ENCODE peak calls at places on chromosomes 13 and 19, in four cellular contexts. J is neural progenitor cell, D is aorta, N is AG09309. H is an unnamed sample.

GRCh38 chr13:27018230-27018875 is 153.3 kb downstream of the USP12 start:
- DNase-seq in D (no peak), N (no peak), J (no peak), H (peak)

GRCh38 chr19:1004803-1005664 is 4.8 kb downstream of the GRIN3B start:
- DNase-seq in N (no peak), J (no peak), D (no peak), H (no peak)

GRCh38 chr13:82439159-82439904 is 1442.9 kb downstream of the SLITRK1 start:
- DNase-seq in N (no peak), J (no peak), D (no peak), H (no peak)

GRCh38 chr19:19816679-19817078 is 4.9 kb downstream of the ZNF506 start:
- DNase-seq in J (no peak), N (no peak), D (peak), H (no peak)

GRCh38 chr19:34962281-34962944 is 1.6 kb downstream of the ZNF792 start:
- DNase-seq in N (no peak), D (no peak), J (no peak), H (no peak)

GRCh38 chr13:78382946-78383542 is 220.3 kb downstream of the POU4F1 start:
- DNase-seq in J (no peak), N (no peak), D (no peak), H (no peak)

GRCh38 chr19:29724102-29724641 is 9.1 kb upstream of the C19orf12 start:
- DNase-seq in N (no peak), J (peak), D (no peak), H (no peak)

GRCh38 chr13:106348032-106348431 is 187.4 kb downstream of the EFNB2 start:
- DNase-seq in D (no peak), N (no peak), J (peak), H (no peak)

GRCh38 chr19:49677901-49678674 is 1.0 kb downstream of the PRMT1 start:
- DNase-seq in J (peak), D (peak), N (no peak), H (peak)

GRCh38 chr19:33748231-33748630 is 48.4 kb upstream of the KCTD15 start:
- DNase-seq in J (no peak), N (no peak), D (peak), H (no peak)

GRCh38 chr13:84867246-84867645 is 932.0 kb downstream of the SLITRK6 start:
- DNase-seq in N (no peak), D (no peak), J (no peak), H (no peak)

GRCh38 chr13:29161653-29162052 is 341.5 kb downstream of the MTUS2 start:
- DNase-seq in N (no peak), J (no peak), D (no peak), H (no peak)

GRCh38 chr19:13053238-13053637 is 49.4 kb downstream of the LYL1 start:
- DNase-seq in D (no peak), J (no peak), N (no peak), H (no peak)

GRCh38 chr13:23695711-23696512 is 125.7 kb downstream of the TNFRSF19 start:
- DNase-seq in J (no peak), N (no peak), D (no peak), H (no peak)

GRCh38 chr13:99356216-99357089 is 49.3 kb upstream of the GPR183 start:
- DNase-seq in J (no peak), N (peak), D (no peak), H (no peak)

GRCh38 chr19:53183146-53183545 is 10.0 kb downstream of the ZNF665 start:
- DNase-seq in J (no peak), D (no peak), N (no peak), H (no peak)

GRCh38 chr19:1206733-1207301 is 1.2 kb downstream of the STK11 start:
- DNase-seq in J (no peak), N (no peak), D (no peak), H (peak)

GRCh38 chr19:49875801-49876421 is 1.2 kb downstream of the AKT1S1 start:
- DNase-seq in D (peak), N (no peak), J (peak), H (peak)

GRCh38 chr19:4506449-4507149 is 11.7 kb downstream of the PLIN4 start:
- DNase-seq in D (no peak), N (no peak), J (no peak), H (no peak)

GRCh38 chr19:7783991-7784421 is 21.0 kb downstream of the CLEC4M start:
- DNase-seq in N (no peak), J (no peak), D (no peak), H (no peak)

GRCh38 chr19:5147971-5148793 is 179.3 kb downstream of the KDM4B start:
- DNase-seq in D (peak), J (no peak), N (peak), H (no peak)

GRCh38 chr13:33129094-33129832 is 113.0 kb downstream of the KL start:
- DNase-seq in N (no peak), D (no peak), J (no peak), H (peak)

GRCh38 chr19:52206481-52206880 is 16.6 kb downstream of the PPP2R1A start:
- DNase-seq in D (peak), J (no peak), N (no peak), H (no peak)

GRCh38 chr13:83498486-83499190 is 383.6 kb downstream of the SLITRK1 start:
- DNase-seq in D (no peak), N (peak), J (no peak), H (no peak)

GRCh38 chr19:40692212-40692551 is 1.7 kb upstream of the NUMBL start:
- DNase-seq in D (no peak), J (no peak), N (no peak), H (no peak)

GRCh38 chr13:21240586-21240985 is 64.1 kb downstream of the MRPL57 start:
- DNase-seq in D (no peak), N (peak), J (no peak), H (no peak)

GRCh38 chr19:33400856-33401682 is 27.6 kb downstream of the CEBPG start:
- DNase-seq in N (no peak), J (no peak), D (peak), H (peak)

GRCh38 chr19:1975081-1975480 is 34.1 kb downstream of the CSNK1G2 start:
- DNase-seq in N (no peak), D (no peak), J (no peak), H (no peak)

GRCh38 chr19:48741222-48741999 is 1.0 kb upstream of the RASIP1 start:
- DNase-seq in J (peak), D (no peak), N (no peak), H (peak)

GRCh38 chr19:23817519-23817918 is 58.8 kb upstream of the ZNF681 start:
- DNase-seq in D (no peak), N (no peak), J (peak), H (no peak)

GRCh38 chr19:18117364-18117691 is 19.8 kb downstream of the MAST3 start:
- DNase-seq in N (no peak), D (no peak), J (no peak), H (no peak)

GRCh38 chr13:113001251-113002140 is 32.5 kb downstream of the MCF2L start:
- DNase-seq in N (no peak), D (no peak), J (peak), H (no peak)

GRCh38 chr19:33273881-33274662 is 28.3 kb downstream of the CEBPA start:
- DNase-seq in J (no peak), N (peak), D (no peak), H (peak)

GRCh38 chr19:10089801-10090375 is 3.8 kb downstream of the SHFL start:
- DNase-seq in J (no peak), N (no peak), D (no peak), H (no peak)

GRCh38 chr13:98686281-98686680 is 66.2 kb downstream of the SLC15A1 start:
- DNase-seq in N (no peak), D (no peak), J (no peak), H (no peak)